ENCODE peak calls at places on chromosomes 16 and 17, in five cellular contexts. T is mammary epithelial cell, N is K562, B is neural progenitor cell, L is GM23248. A is an unnamed sample. For H3K4me1, the result is how much of the 10 kb centered on the place peaks cover.

GRCh38 chr16:17013067-17013466 is 457.7 kb downstream of the XYLT1 start:
- DNase-seq in B (no peak), N (peak), L (no peak), T (no peak), A (no peak)

GRCh38 chr17:20206068-20206467 is 196.9 kb downstream of the SPECC1 start:
- DNase-seq in B (no peak), L (peak), T (no peak), N (peak), A (no peak)

GRCh38 chr17:35167666-35168065 is 20.0 kb downstream of the UNC45B start:
- DNase-seq in L (peak), T (peak), B (no peak), N (no peak), A (no peak)

GRCh38 chr17:35750526-35751395 is 2.3 kb downstream of the GAS2L2 start:
- DNase-seq in T (peak), N (peak), L (no peak), B (no peak), A (no peak)

GRCh38 chr17:47077576-47077975 is 98.5 kb upstream of the RPRML start:
- DNase-seq in T (peak), B (no peak), L (peak), N (no peak), A (no peak)

GRCh38 chr16:9134739-9135138 is 43.3 kb downstream of the HAPSTR1 start:
- DNase-seq in L (peak), N (peak), T (no peak), B (peak), A (peak)

GRCh38 chr16:25700547-25700946 is 8.8 kb downstream of the HS3ST4 start:
- DNase-seq in L (no peak), B (no peak), N (no peak), T (no peak), A (no peak)

GRCh38 chr16:22205577-22206012 is 483 bp upstream of the EEF2K start:
- DNase-seq in T (no peak), L (no peak), N (no peak), B (no peak), A (no peak)

GRCh38 chr17:7839890-7840260 is 5.9 kb downstream of the KDM6B start:
- DNase-seq in T (no peak), B (peak), L (peak), N (peak), A (no peak)

GRCh38 chr17:2949469-2950044 is 113.8 kb downstream of the OR1D5 start:
- DNase-seq in T (peak), L (peak), B (no peak), N (no peak), A (no peak)

GRCh38 chr16:49483251-49483650 is 109.6 kb downstream of the C16orf78 start:
- DNase-seq in T (no peak), B (no peak), N (no peak), L (no peak), A (no peak)

GRCh38 chr17:62032480-62032879 is 32.6 kb downstream of the MED13 start:
- DNase-seq in B (no peak), T (no peak), L (no peak), N (no peak), A (no peak)

GRCh38 chr17:39183045-39183444 is 14.4 kb downstream of the CACNB1 start:
- DNase-seq in T (no peak), N (no peak), L (no peak), B (no peak), A (no peak)

GRCh38 chr17:57315061-57315851 is 58.9 kb downstream of the MSI2 start:
- DNase-seq in T (no peak), L (no peak), B (no peak), N (no peak), A (no peak)

GRCh38 chr16:19524356-19524865 is 669 bp downstream of the CCP110 start:
- DNase-seq in T (peak), N (peak), L (peak), B (no peak), A (peak)

GRCh38 chr16:64957246-64957645 is 164.6 kb downstream of the CDH11 start:
- DNase-seq in B (no peak), N (no peak), T (no peak), L (no peak), A (no peak)

GRCh38 chr17:80967404-80967872 is 24.2 kb upstream of the CHMP6 start:
- DNase-seq in B (no peak), L (no peak), N (no peak), T (no peak), A (no peak)

GRCh38 chr17:60767744-60768308 is 90.2 kb downstream of the BCAS3 start:
- DNase-seq in L (no peak), N (no peak), T (no peak), B (no peak), A (no peak)

GRCh38 chr16:79372504-79373184 is 227.9 kb downstream of the MAF start:
- DNase-seq in T (peak), N (no peak), L (peak), B (no peak), A (no peak)

GRCh38 chr17:73357318-73357717 is 45.5 kb upstream of the CDC42EP4 start:
- DNase-seq in T (no peak), B (no peak), L (no peak), N (no peak), A (no peak)

GRCh38 chr16:57102888-57103879 is 10.8 kb downstream of the CPNE2 start:
- DNase-seq in L (no peak), T (no peak), B (no peak), N (no peak), A (no peak)

GRCh38 chr17:80772906-80773242 is 218.8 kb upstream of the CHMP6 start:
- DNase-seq in T (no peak), L (no peak), N (no peak), B (no peak), A (no peak)

DNA sequence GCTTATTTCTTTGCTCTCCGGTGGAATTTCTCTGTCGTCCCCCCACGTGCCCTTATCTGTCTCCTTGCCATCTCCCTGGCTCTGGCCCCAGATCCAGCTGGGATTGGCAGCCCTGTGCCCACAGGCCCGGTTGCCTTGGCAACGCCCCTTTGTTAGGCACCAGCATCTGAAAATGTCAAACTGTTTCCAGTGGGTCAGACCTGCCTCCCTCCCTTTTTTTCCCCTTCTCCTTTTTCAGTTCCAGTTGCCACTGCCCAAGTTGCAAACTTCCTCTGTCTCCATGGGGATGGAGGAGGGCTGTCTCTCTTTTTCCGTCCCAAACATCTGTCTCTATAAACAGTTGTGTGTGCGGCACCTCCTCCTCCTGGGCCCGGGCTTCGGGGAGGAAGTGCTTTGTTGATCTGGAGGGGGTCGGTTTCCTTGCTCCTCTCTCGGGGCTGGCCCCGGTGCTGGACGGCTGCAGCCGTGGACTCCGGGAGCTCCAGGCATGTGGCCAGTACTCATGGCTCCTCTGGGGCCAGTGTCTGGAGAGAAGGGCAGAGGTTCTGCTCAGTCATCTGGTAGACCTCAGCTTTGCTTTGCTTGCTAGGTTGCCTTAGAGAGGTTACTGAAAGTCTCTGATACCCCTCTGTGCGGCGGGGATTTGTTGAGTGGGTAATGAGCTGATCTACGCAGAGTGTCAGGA is 35.3 kb downstream of the SOCS3 start:
- DNase-seq in T (no peak), B (peak), N (no peak), L (peak), A (no peak)
- H3K9ac ChIP-seq in T (no peak), B (no peak), N (peak), L (peak), A (no peak)

DNA sequence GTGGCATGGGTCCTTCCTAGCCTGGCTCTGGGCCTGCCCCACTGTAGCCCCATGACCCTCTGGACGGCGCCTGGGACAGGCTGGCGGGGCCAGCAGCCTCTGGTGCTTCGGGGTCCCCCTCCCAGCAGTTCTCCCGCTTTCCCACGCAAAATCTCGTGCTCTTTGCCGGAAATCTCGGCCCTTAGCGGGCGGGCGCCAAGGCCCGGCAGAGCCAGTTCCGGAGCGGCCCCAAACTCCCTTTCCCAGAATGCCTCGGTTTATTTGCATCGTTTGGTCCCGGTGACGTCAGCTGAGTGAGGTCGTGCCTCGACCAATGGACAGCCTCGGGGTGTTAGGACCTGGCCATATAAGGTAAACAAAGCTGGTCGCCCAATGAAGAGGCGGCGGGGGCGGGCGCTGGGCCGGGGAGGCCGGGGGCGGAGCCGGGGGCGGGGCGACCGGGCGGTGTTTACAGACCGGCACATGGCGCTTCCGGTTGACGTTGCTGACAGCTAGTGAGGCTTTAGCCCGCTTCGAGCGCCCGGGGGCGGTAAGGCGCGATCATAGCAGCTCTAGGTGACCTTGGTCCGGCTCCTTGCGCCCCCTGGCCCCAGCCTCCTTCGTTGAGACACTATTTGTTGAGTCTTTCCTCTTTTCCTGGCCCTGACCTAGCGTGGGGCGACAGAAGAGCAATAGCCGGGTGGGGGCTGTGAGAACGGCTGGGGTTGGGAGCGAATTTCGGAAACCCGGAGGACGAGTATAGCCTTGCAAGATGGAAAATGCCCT is 1.5 kb upstream of the UBALD1 start:
- DNase-seq in L (peak), N (peak), B (peak), T (peak), A (peak)
- H3K4me1 ChIP-seq in L (under half), N (under half), B (under half), T (half or more), A (half or more)

GRCh38 chr17:64781013-64781392 is 118.9 kb upstream of the SMURF2 start:
- DNase-seq in B (peak), T (no peak), L (peak), N (no peak), A (no peak)

GRCh38 chr17:64778367-64779290 is 116.5 kb upstream of the SMURF2 start:
- DNase-seq in L (peak), B (peak), T (no peak), N (no peak), A (no peak)

GRCh38 chr17:64778102-64778366 is 115.9 kb upstream of the SMURF2 start:
- DNase-seq in L (peak), N (no peak), B (no peak), T (no peak), A (no peak)

GRCh38 chr17:64780096-64781012 is 118.2 kb upstream of the SMURF2 start:
- DNase-seq in N (no peak), T (peak), L (peak), B (peak), A (no peak)

DNA sequence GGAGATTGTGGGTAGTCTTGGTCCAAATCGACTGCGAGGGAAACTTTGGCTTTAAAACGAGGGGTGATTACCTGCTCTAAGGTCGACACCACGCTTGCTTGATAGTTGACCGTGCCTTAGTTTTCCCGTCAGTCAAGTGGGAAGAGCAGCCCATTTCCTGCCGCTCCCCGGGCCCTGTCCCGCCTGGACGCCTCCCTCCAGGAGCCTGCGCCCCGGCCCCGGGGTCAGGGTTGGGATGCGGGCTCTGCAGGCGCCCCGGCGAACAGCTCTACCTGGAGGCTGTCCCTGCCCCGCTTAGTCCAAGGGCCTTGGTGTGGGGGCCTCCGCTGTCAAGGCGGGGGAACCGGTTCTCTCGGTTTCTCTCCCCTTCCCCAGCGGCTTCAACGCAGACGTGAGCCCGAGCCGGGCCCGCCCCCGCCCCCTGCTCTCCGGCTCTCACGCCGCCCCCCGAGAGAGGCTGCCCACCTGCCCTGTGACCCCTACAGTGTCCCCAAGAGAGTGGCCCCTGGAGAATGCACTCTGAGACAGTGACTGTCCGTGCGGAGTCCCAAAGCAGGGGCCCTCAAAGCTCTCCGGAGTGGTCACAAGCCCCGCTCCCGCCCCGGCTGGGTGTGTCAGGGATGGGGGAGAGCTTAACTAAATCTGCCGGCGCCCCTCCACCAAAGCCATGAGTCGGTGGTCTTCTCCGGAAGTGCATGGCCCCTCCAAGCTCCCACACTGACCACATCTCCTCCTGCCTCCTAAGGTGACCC is 117.4 kb upstream of the SMURF2 start:
- DNase-seq in N (no peak), B (peak), L (no peak), T (no peak), A (no peak)
- TF ChIP-seq EZH2 in N (no peak), B (peak), L (peak), T (no peak), A (no peak)

GRCh38 chr17:9038380-9038779 is 17.1 kb downstream of the NTN1 start:
- DNase-seq in B (no peak), T (no peak), N (no peak), L (no peak), A (no peak)
- H3K9ac ChIP-seq in B (no peak), T (no peak), N (no peak), L (no peak), A (no peak)

DNA sequence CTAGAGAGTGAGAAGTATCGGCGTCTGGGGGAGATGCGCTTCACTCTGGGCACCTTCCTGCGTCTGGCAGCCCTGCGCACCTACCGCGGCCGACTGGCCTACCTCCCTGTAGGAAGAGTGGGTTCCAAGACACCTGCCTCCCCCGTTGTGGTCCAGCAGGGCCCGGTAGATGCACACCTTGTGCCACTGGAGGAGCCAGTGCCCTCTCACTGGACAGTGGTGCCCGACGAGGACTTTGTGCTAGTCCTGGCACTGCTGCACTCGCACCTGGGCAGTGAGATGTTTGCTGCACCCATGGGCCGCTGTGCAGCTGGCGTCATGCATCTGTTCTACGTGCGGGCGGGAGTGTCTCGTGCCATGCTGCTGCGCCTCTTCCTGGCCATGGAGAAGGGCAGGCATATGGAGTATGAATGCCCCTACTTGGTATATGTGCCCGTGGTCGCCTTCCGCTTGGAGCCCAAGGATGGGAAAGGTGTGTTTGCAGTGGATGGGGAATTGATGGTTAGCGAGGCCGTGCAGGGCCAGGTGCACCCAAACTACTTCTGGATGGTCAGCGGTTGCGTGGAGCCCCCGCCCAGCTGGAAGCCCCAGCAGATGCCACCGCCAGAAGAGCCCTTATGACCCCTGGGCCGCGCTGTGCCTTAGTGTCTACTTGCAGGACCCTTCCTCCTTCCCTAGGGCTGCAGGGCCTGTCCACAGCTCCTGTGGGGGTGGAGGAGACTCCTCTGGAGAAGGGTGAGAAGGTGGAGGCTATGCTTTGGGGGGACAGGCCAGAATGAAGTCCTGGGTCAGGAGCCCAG is 2.8 kb downstream of the SPHK1 start:
- DNase-seq in N (no peak), L (no peak), T (no peak), B (no peak), A (no peak)
- H3K4me1 ChIP-seq in N (under half), L (under half), T (under half), B (under half), A (under half)

DNA sequence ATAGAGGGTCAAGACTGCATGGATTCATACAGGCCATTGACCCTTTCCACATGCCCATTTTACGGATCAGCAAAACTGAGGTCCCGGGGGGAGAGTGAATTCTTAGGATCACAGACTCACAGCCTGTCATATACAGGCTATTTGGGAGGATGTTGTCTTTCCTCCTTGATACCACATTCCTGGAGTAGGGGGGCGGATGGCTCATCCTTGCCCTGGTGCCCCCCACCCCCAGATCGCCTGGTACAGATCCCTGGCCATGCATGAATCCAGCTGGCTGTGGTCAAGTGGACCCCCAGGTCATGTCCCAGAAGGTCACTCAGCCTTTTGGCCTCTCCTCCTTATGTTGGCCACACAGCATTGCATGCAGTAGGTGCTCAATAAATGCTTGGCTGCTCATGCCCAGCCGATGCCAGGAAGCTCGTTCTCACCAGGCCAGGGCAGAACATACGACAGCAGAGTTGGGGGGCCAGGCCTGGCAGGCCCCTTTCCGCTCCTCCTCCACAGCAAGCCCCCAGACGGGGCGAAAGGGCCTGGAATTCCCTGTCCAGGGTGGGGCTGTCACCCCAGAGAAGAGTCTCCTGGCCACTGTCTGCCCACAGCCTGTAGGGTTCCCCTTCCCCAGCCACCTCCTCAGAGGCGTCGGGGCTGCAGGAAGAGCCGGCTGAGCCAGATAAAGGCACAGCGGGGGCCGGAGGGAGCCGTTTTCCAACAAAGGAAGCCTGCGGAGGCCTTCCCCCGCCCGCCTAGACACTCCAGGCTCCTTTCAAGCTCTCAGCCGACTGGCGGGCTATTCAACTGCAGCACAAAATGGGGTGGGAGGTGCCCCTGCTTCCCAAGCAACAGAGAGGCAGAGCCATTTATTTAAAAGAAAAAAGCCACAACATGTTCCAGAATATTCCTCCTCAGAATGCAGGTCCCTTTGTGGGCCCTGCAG is 215.7 kb upstream of the CIBAR2 start:
- DNase-seq in B (peak), T (no peak), L (no peak), N (peak), A (no peak)
- TF ChIP-seq EZH2 in B (no peak), T (no peak), L (no peak), N (no peak), A (no peak)

GRCh38 chr16:81715358-81716196 is 63.5 kb upstream of the PLCG2 start:
- DNase-seq in N (no peak), B (no peak), T (no peak), L (no peak), A (no peak)
- H3K9ac ChIP-seq in N (no peak), B (no peak), T (no peak), L (no peak), A (no peak)